ENCODE peak calls at places on chromosomes 7 and 10, in six cellular contexts. X is GM23248, P is hepatocyte, V is SK-N-SH, U is HCT116, Z is neural progenitor cell. A is an unnamed sample.
A peak's percentile ranks its signal among the peaks of the same experiment; 100 is the strongest.

GRCh38 chr10:58919927-58920654 is 256.4 kb upstream of the PHYHIPL start:
- DNase-seq in X (peak; percentile 94), P (no peak), Z (peak; percentile 24), U (peak; percentile 94), V (no peak), A (peak; percentile 95)

GRCh38 chr10:119466655-119467054 is 75.9 kb downstream of the RGS10 start:
- DNase-seq in U (no peak), P (no peak), X (no peak), Z (no peak), V (no peak), A (peak; percentile 70)

GRCh38 chr7:66859794-66860645 is 61.0 kb upstream of the TMEM248 start:
- DNase-seq in V (no peak), U (no peak), Z (peak; percentile 15), X (peak; percentile 22), P (no peak), A (no peak)

GRCh38 chr10:128850647-128851046 is 616.4 kb upstream of the MGMT start:
- DNase-seq in P (no peak), X (no peak), U (no peak), Z (no peak), V (no peak), A (no peak)

GRCh38 chr10:42488416-42488815 is 150.0 kb downstream of the ZNF33B start:
- DNase-seq in X (peak; percentile 61), U (no peak), Z (no peak), V (no peak), P (no peak), A (no peak)

GRCh38 chr7:19051767-19052375 is 65.6 kb downstream of the TWIST1 start:
- DNase-seq in U (peak; percentile 31), Z (peak; percentile 57), X (peak; percentile 62), P (peak; percentile 28), V (peak; percentile 37), A (peak; percentile 70)

GRCh38 chr10:119517235-119518141 is 25.0 kb downstream of the RGS10 start:
- DNase-seq in V (no peak), Z (no peak), X (peak; percentile 31), P (no peak), U (no peak), A (peak; percentile 23)

GRCh38 chr7:13908667-13909382 is 80.6 kb downstream of the ETV1 start:
- DNase-seq in Z (peak; percentile 38), X (peak; percentile 11), V (no peak), P (no peak), U (peak; percentile 68), A (peak; percentile 4)

GRCh38 chr7:158194365-158194900 is 393.2 kb downstream of the PTPRN2 start:
- DNase-seq in Z (no peak), V (no peak), U (no peak), P (no peak), X (no peak), A (no peak)

GRCh38 chr10:117442944-117443676 is 67.9 kb upstream of the PDZD8 start:
- DNase-seq in Z (peak; percentile 87), U (peak; percentile 83), P (peak; percentile 88), X (peak; percentile 99), V (peak; percentile 76), A (peak; percentile 59)

GRCh38 chr10:19663344-19663743 is 152.9 kb upstream of the PLXDC2 start:
- DNase-seq in Z (peak; percentile 6), X (no peak), P (no peak), V (no peak), U (no peak), A (no peak)

GRCh38 chr10:129104266-129105045 is 362.6 kb upstream of the MGMT start:
- DNase-seq in U (no peak), Z (no peak), X (no peak), P (no peak), V (no peak), A (no peak)

GRCh38 chr10:119619215-119619614 is 22.5 kb upstream of the TIAL1 start:
- DNase-seq in Z (no peak), P (no peak), V (no peak), U (no peak), X (no peak), A (no peak)

DNA sequence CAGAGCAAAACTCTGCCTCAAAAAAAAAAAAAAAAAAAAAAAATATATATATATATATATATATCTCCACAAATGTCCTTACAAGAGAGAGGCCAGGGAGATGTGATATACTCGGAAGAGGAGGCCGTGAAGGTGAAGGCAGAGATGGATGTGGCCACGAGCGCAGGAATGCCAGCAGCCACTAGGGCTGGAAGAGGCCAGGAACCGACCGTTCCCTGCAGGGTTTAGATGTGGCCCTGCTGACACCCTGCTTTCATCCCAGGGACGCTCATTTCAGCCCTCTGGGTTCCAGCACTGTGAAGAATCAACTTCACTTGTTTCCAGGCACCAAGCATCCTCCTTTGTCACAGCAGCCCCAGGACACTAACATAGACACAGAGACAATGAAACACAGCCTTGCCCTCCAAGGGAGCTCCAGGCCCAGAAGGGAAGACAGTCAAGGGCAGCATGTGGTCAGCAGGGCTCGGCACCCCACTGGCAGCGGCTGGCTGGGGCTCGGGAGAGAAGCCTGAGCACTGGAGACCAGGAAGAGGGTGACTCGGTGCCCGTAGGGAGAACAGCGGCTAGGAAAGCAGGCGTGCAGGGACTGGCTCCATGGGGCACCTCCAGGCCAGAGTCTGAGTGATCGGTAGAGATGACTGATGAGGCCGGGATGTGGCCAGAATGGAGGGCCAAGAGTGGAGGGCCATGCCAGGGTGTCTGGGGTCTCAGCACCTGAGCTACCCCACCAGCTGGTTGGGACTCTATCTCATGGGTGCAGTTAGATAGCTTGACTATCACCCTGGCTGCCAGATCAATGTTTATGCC is 7.6 kb downstream of the WDR86 start:
- DNase-seq in Z (no peak), U (no peak), P (no peak), X (no peak), V (peak; percentile 44), A (no peak)
- TF ChIP-seq EZH2phosphoT487 in Z (no peak), U (no peak), P (no peak), X (no peak), V (no peak), A (no peak)

DNA sequence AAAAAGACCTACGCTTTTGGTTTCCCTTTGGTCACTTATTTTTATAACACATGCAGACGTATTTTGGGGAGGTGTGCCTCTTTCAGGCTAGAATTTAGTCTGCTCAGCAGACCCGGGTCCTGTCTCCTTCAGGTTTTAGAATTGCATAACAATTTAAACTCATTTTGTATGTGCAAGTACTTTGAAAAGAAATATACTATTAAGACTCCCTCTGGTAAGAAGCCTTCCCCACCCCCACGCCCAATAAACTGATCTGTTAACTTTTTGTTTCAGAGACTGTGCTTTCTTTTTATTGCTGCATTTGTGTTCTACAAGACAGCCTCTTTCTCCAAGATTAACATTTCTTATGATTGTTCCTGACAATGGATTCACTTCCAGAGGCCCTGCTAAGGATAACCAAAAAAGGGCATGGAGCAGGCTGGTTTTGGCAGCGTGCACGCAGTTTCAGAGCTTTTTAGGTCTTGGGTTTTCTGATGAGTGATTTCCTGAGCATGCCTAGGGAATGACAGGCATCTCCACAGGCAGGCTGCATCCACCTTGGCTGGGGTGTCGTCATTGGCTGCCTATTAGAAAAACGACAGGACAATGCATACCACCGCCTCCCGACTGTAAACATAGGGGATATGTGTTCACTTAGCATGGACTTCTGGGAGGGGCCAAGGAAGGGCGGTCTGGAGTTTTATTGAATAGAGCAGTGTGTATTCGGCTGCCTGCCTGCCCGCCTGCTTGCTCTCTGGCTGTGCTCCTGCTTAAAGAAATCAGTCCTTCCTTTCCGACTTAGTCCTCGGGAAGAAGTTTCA is at the start of gene CALD1:
- DNase-seq in P (peak; percentile 90), V (peak; percentile 62), X (peak; percentile 97), Z (peak; percentile 88), U (peak; percentile 26), A (peak; percentile 96)
- H3K4me3 ChIP-seq in P (peak within 1 kb of the TSS; percentile 38), V (peak within 1 kb of the TSS; percentile 69), X (peak within 1 kb of the TSS; percentile 93), Z (peak within 1 kb of the TSS; percentile 52), U (peak within 1 kb of the TSS; percentile 23), A (peak within 1 kb of the TSS; percentile 70)

GRCh38 chr10:47099445-47099844 is 188.2 kb downstream of the PTPN20 start:
- DNase-seq in P (no peak), Z (no peak), V (no peak), X (no peak), U (no peak), A (no peak)
- TF ChIP-seq EZH2phosphoT487 in P (no peak), Z (no peak), V (no peak), X (no peak), U (no peak), A (no peak)

GRCh38 chr7:102284891-102285540 is 1.7 kb upstream of the SH2B2 start:
- DNase-seq in X (no peak), Z (no peak), U (no peak), V (peak; percentile 64), P (no peak), A (no peak)
- H3K4me3 ChIP-seq in X (no peak overlapping the region), Z (no peak overlapping the region), U (no peak overlapping the region), V (no peak overlapping the region), P (no peak overlapping the region), A (no peak overlapping the region)

DNA sequence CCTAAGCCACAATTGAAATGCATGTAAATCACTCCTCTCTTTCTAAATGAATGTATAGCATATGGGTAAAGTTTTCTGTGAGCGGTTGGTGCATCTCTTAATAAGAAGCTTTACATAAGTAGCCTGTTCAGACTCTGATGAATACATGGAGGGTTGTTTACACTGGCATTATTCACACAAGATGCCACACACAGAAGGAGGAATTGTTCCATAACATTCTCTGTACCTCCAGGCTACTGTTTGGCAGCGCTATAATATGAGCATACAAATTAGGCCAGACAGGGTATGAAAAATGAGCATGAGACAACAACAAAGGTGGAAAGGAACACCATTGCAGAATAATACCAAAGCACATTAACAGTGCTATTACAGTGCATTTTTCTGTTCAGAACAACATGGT is 417.3 kb upstream of the C7orf33 start:
- DNase-seq in P (no peak), X (no peak), Z (no peak), U (no peak), V (no peak), A (no peak)
- TF ChIP-seq EZH2phosphoT487 in P (no peak), X (no peak), Z (no peak), U (no peak), V (no peak), A (no peak)

GRCh38 chr10:102799691-102800435 is 37.4 kb downstream of the CYP17A1 start:
- DNase-seq in P (no peak), X (no peak), U (no peak), V (no peak), Z (no peak), A (no peak)
- H3K4me3 ChIP-seq in P (no peak overlapping the region), X (no peak overlapping the region), U (no peak overlapping the region), V (no peak overlapping the region), Z (no peak overlapping the region), A (no peak overlapping the region)

GRCh38 chr10:49564461-49565009 is 25.6 kb upstream of the ERCC6 start:
- DNase-seq in P (no peak), V (no peak), U (no peak), Z (no peak), X (peak; percentile 71), A (peak; percentile 72)
- TF ChIP-seq EZH2phosphoT487 in P (no peak), V (no peak), U (no peak), Z (no peak), X (no peak), A (no peak)

DNA sequence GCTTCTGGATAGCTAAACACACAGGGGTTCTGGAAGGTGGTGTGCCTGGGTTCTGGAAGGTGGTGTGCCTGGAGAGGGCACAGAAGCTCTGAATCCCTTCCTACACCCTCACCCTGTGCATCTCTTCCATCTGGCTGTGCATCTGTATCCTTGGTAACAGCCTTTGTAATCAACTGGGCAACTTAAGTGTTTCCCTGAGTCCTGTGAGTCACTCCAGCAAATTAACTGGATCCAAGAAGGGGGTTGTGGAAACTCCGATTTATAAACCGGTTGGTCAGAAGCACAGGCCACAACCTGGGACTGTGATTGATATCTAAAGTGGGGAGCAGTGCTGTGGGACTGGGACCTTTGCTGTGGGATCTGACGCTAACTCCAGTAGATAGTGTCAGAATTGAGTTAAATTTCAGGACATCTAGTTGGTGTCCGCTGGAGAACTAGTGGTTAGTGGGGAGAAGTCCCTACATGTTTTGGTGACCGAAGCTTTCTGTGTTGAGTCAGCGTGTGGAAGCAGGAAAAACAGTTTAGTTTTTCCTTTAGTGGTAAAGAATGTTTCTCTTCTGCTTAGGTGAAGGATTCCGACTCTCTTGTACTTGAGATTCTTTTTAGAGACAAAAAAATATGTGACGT is 228.1 kb downstream of the BMPER start:
- DNase-seq in V (peak; percentile 11), P (peak; percentile 25), U (no peak), Z (no peak), X (peak; percentile 97), A (peak; percentile 10)
- H3K4me3 ChIP-seq in V (peak overlapping the region; percentile 10), P (no peak overlapping the region), U (no peak overlapping the region), Z (no peak overlapping the region), X (peak overlapping the region; percentile 48), A (no peak overlapping the region)

A was measured in PC-3.